ENCODE peak calls at places on chromosomes 13 and 19, in six cellular contexts. One of them, this sample, is unnamed.

GRCh38 chr19:38062959-38063786 is 156.2 kb downstream of the SIPA1L3 start:
- DNase-seq in AG08395: no peak
- DNase-seq in glutamatergic neuron: peak; percentile 57
- DNase-seq in choroid plexus epithelial cell: no peak
- DNase-seq in H4: no peak
- DNase-seq in CD8-positive, alpha-beta memory T cell: no peak
- DNase-seq in this sample: no peak

GRCh38 chr13:109253316-109253715 is 533.1 kb downstream of the IRS2 start:
- DNase-seq in CD8-positive, alpha-beta memory T cell: no peak
- DNase-seq in glutamatergic neuron: no peak
- DNase-seq in H4: no peak
- DNase-seq in AG08395: no peak
- DNase-seq in choroid plexus epithelial cell: no peak
- DNase-seq in this sample: no peak

GRCh38 chr19:51368366-51369282 is at the start of gene CLDND2:
- DNase-seq in CD8-positive, alpha-beta memory T cell: peak; percentile 30
- DNase-seq in H4: no peak
- DNase-seq in glutamatergic neuron: no peak
- DNase-seq in AG08395: peak; percentile 17
- DNase-seq in choroid plexus epithelial cell: no peak
- DNase-seq in this sample: no peak

GRCh38 chr19:19259741-19260140 is 13.4 kb downstream of the TM6SF2 start:
- DNase-seq in CD8-positive, alpha-beta memory T cell: no peak
- DNase-seq in choroid plexus epithelial cell: peak; percentile 50
- DNase-seq in H4: peak; percentile 56
- DNase-seq in glutamatergic neuron: peak; percentile 50
- DNase-seq in AG08395: peak; percentile 43
- DNase-seq in this sample: no peak

GRCh38 chr19:10295847-10296591 is 6.3 kb downstream of the ICAM5 start:
- DNase-seq in CD8-positive, alpha-beta memory T cell: no peak
- DNase-seq in choroid plexus epithelial cell: no peak
- DNase-seq in glutamatergic neuron: peak; percentile 75
- DNase-seq in H4: no peak
- DNase-seq in AG08395: no peak
- DNase-seq in this sample: no peak

GRCh38 chr19:720691-721160 is 12.0 kb downstream of the PALM start:
- DNase-seq in AG08395: no peak
- DNase-seq in H4: no peak
- DNase-seq in CD8-positive, alpha-beta memory T cell: no peak
- DNase-seq in glutamatergic neuron: peak; percentile 65
- DNase-seq in choroid plexus epithelial cell: no peak
- DNase-seq in this sample: no peak

GRCh38 chr19:51546650-51547396 is 15.4 kb upstream of the SIGLEC6 start:
- DNase-seq in choroid plexus epithelial cell: peak; percentile 25
- DNase-seq in H4: peak; percentile 91
- DNase-seq in CD8-positive, alpha-beta memory T cell: no peak
- DNase-seq in glutamatergic neuron: no peak
- DNase-seq in AG08395: no peak
- DNase-seq in this sample: peak; percentile 40

GRCh38 chr19:58274771-58275199 is 4.0 kb upstream of the ZNF8 start:
- DNase-seq in choroid plexus epithelial cell: peak; percentile 20
- DNase-seq in CD8-positive, alpha-beta memory T cell: no peak
- DNase-seq in glutamatergic neuron: no peak
- DNase-seq in AG08395: no peak
- DNase-seq in H4: no peak
- DNase-seq in this sample: no peak

This sample was measured in trophoblast cell.